ENCODE peak calls at places on chromosome 17, in eight cellular contexts. M is uterus, B is BJ, V is left lung, P is mammary epithelial cell, K is HFFc6, Y is A549, C is transverse colon. E is an unnamed sample.

GRCh38 chr17:77460514-77461046 is 319.8 kb downstream of the SEC14L1 start:
- DNase-seq in M (no peak), B (no peak), V (peak), P (no peak), K (no peak), Y (no peak), C (no peak), E (no peak)

GRCh38 chr17:11742891-11743290 is 144.6 kb downstream of the DNAH9 start:
- DNase-seq in M (no peak), B (no peak), V (no peak), P (no peak), K (no peak), Y (no peak), C (no peak), E (no peak)

GRCh38 chr17:3989156-3989886 is 25.1 kb upstream of the ATP2A3 start:
- DNase-seq in M (no peak), B (no peak), V (no peak), P (no peak), K (no peak), Y (no peak), C (peak), E (no peak)

GRCh38 chr17:74283371-74283673 is 9.3 kb downstream of the DNAI2 start:
- DNase-seq in M (no peak), B (no peak), V (peak), P (no peak), K (no peak), Y (no peak), C (no peak), E (no peak)

GRCh38 chr17:2235792-2236365 is 67.7 kb downstream of the SMG6 start:
- DNase-seq in M (no peak), B (no peak), V (no peak), P (no peak), K (no peak), Y (no peak), C (no peak), E (peak)

GRCh38 chr17:69729937-69730336 is 315.4 kb downstream of the MAP2K6 start:
- DNase-seq in M (no peak), B (peak), V (no peak), P (peak), K (peak), Y (no peak), C (no peak), E (no peak)

GRCh38 chr17:50210249-50211225 is 9.1 kb upstream of the COL1A1 start:
- DNase-seq in M (peak), B (peak), V (peak), P (peak), K (peak), Y (peak), C (peak), E (peak)

GRCh38 chr17:2909853-2910234 is 113.6 kb downstream of the RAP1GAP2 start:
- DNase-seq in M (no peak), B (no peak), V (no peak), P (no peak), K (no peak), Y (no peak), C (no peak), E (no peak)

GRCh38 chr17:60586288-60586974 is 13.6 kb upstream of the PPM1D start:
- DNase-seq in M (no peak), B (no peak), V (no peak), P (no peak), K (no peak), Y (no peak), C (no peak), E (no peak)

GRCh38 chr17:7132511-7133094 is 18.0 kb upstream of the ASGR2 start:
- DNase-seq in M (no peak), B (no peak), V (no peak), P (no peak), K (no peak), Y (no peak), C (peak), E (no peak)

GRCh38 chr17:6279659-6280058 is 155.3 kb downstream of the AIPL1 start:
- DNase-seq in M (no peak), B (no peak), V (no peak), P (peak), K (no peak), Y (no peak), C (peak), E (no peak)

GRCh38 chr17:78438694-78439325 is 60.4 kb downstream of the PGS1 start:
- DNase-seq in M (no peak), B (no peak), V (peak), P (no peak), K (no peak), Y (no peak), C (no peak), E (no peak)

GRCh38 chr17:2688351-2689342 is 22.9 kb downstream of the CLUH start:
- DNase-seq in M (no peak), B (no peak), V (peak), P (peak), K (no peak), Y (no peak), C (no peak), E (no peak)

GRCh38 chr17:75826561-75827290 is 17.5 kb downstream of the UNC13D start:
- DNase-seq in M (no peak), B (no peak), V (no peak), P (no peak), K (no peak), Y (no peak), C (no peak), E (no peak)

GRCh38 chr17:69492410-69493071 is 78.0 kb downstream of the MAP2K6 start:
- DNase-seq in M (no peak), B (peak), V (no peak), P (peak), K (peak), Y (peak), C (no peak), E (no peak)

GRCh38 chr17:75152971-75153853 is 1.1 kb downstream of the JPT1 start:
- DNase-seq in M (no peak), B (no peak), V (no peak), P (peak), K (peak), Y (peak), C (peak), E (no peak)

GRCh38 chr17:14805348-14805747 is 459.8 kb downstream of the PMP22 start:
- DNase-seq in M (no peak), B (no peak), V (no peak), P (no peak), K (no peak), Y (no peak), C (no peak), E (no peak)

GRCh38 chr17:1170739-1171138 is 9.0 kb downstream of the ABR start:
- DNase-seq in M (no peak), B (no peak), V (no peak), P (no peak), K (no peak), Y (no peak), C (no peak), E (no peak)

GRCh38 chr17:83119987-83120864 is 40.8 kb downstream of the METRNL start:
- DNase-seq in M (no peak), B (no peak), V (peak), P (peak), K (no peak), Y (no peak), C (peak), E (no peak)

GRCh38 chr17:75289832-75290337 is 652 bp upstream of the SLC25A19 start:
- DNase-seq in M (peak), B (no peak), V (no peak), P (peak), K (peak), Y (no peak), C (peak), E (peak)

GRCh38 chr17:69637399-69638165 is 223.1 kb downstream of the MAP2K6 start:
- DNase-seq in M (no peak), B (peak), V (no peak), P (peak), K (peak), Y (no peak), C (no peak), E (no peak)

GRCh38 chr17:71699907-71700306 is 420.9 kb upstream of the SOX9 start:
- DNase-seq in M (no peak), B (no peak), V (no peak), P (no peak), K (no peak), Y (no peak), C (no peak), E (no peak)

GRCh38 chr17:76659928-76660614 is 16.5 kb upstream of the ST6GALNAC1 start:
- DNase-seq in M (no peak), B (no peak), V (peak), P (no peak), K (no peak), Y (no peak), C (peak), E (no peak)

GRCh38 chr17:40326014-40326831 is 17.2 kb downstream of the RARA start:
- DNase-seq in M (no peak), B (no peak), V (peak), P (no peak), K (no peak), Y (no peak), C (peak), E (no peak)

GRCh38 chr17:14428640-14429029 is 127.8 kb downstream of the HS3ST3B1 start:
- DNase-seq in M (no peak), B (no peak), V (no peak), P (no peak), K (no peak), Y (no peak), C (no peak), E (no peak)

GRCh38 chr17:17921192-17922082 is 50.8 kb downstream of the TOM1L2 start:
- DNase-seq in M (peak), B (peak), V (no peak), P (peak), K (peak), Y (peak), C (no peak), E (no peak)

GRCh38 chr17:69878661-69879060 is 196.4 kb upstream of the KCNJ16 start:
- DNase-seq in M (no peak), B (no peak), V (no peak), P (peak), K (no peak), Y (no peak), C (no peak), E (no peak)

GRCh38 chr17:38560503-38561318 is 45.0 kb downstream of the SRCIN1 start:
- DNase-seq in M (no peak), B (no peak), V (no peak), P (peak), K (no peak), Y (no peak), C (no peak), E (no peak)

GRCh38 chr17:64401244-64401860 is 10.7 kb upstream of the PECAM1 start:
- DNase-seq in M (no peak), B (no peak), V (no peak), P (no peak), K (no peak), Y (no peak), C (no peak), E (no peak)

GRCh38 chr17:41660221-41660711 is 28.4 kb upstream of the EIF1 start:
- DNase-seq in M (no peak), B (no peak), V (no peak), P (no peak), K (no peak), Y (no peak), C (no peak), E (no peak)

GRCh38 chr17:50584116-50584515 is 23.6 kb downstream of the CACNA1G start:
- DNase-seq in M (no peak), B (no peak), V (peak), P (no peak), K (no peak), Y (no peak), C (no peak), E (no peak)

GRCh38 chr17:50618941-50619340 is 15.7 kb upstream of the ABCC3 start:
- DNase-seq in M (no peak), B (no peak), V (no peak), P (no peak), K (no peak), Y (no peak), C (no peak), E (no peak)

GRCh38 chr17:48910370-48910769 is 2.2 kb downstream of the UBE2Z start:
- DNase-seq in M (no peak), B (no peak), V (no peak), P (peak), K (no peak), Y (no peak), C (no peak), E (no peak)

GRCh38 chr17:8823279-8823678 is 24.1 kb upstream of the MFSD6L start:
- DNase-seq in M (no peak), B (no peak), V (no peak), P (no peak), K (no peak), Y (no peak), C (no peak), E (no peak)

GRCh38 chr17:21539146-21539545 is 153.2 kb upstream of the KCNJ18 start:
- DNase-seq in M (no peak), B (no peak), V (no peak), P (peak), K (peak), Y (no peak), C (no peak), E (no peak)

GRCh38 chr17:72142614-72143013 is 21.8 kb downstream of the SOX9 start:
- DNase-seq in M (no peak), B (no peak), V (no peak), P (no peak), K (no peak), Y (no peak), C (no peak), E (no peak)

GRCh38 chr17:17120294-17120693 is 78.0 kb downstream of the MPRIP start:
- DNase-seq in M (no peak), B (no peak), V (peak), P (no peak), K (no peak), Y (no peak), C (no peak), E (no peak)

GRCh38 chr17:82702161-82702932 is 3.8 kb upstream of the RAB40B start:
- DNase-seq in M (no peak), B (no peak), V (peak), P (no peak), K (no peak), Y (no peak), C (peak), E (no peak)

GRCh38 chr17:67582632-67583230 is 135.0 kb upstream of the NOL11 start:
- DNase-seq in M (peak), B (no peak), V (no peak), P (no peak), K (no peak), Y (no peak), C (peak), E (no peak)

DNA sequence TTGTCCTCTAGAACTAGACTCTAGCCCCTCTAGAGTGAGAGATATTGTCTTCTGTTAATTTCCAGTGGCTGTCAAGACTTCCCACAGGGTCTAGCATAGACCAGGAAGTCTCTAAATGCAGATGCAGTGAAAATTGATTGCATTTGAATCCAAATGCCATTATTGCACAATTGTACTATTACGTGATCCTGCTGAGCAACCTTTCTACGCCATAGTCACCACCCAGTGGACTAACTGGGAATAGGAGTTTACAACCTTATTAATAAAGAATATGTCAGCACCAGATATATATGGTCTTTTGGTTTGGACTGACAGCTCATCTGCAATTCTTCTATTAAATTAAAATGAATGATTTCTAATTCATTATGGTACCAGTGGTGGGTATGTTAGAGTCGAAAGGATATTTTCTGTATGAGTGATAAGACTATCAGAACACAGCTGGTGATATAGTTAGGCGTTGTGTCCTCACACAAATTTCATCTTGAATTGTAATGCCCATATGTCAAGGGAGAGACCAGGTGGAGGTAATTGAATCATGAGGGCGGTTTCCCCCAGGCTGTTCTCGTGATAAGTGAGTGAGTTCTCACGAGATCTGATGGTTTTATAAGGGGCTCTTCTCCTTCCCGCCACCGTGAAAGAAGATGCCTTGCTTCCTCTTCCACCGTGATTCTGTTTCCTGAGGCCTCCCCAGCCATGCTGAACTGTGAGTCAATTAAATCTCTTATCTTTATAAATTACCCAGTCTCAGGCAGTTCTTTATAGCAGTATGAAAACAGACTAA is 138.9 kb upstream of the CA10 start:
- DNase-seq in M (no peak), B (no peak), V (no peak), P (peak), K (no peak), Y (peak), C (no peak), E (no peak)
- TF ChIP-seq CTCF in M (no peak), B (no peak), V (no peak), P (peak), K (no peak), Y (no peak), C (no peak), E (no peak)

DNA sequence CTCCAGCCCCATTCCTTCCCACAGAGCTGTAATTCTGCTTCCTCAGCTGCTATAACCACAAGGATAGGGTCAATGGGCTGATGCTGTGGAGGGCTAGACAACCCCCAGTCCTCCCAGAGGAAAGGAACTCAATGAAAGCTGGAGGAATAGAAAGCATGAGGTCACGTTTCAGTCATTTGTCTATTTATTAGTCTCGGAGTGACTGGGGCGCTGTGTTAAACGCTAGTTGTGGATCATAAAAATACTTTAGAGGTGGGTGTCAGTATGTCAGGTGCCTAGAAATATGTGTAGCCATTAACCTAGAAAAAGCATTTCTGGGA is 791 bp upstream of the CCL3L1 start:
- DNase-seq in M (no peak), B (no peak), V (no peak), P (no peak), K (no peak), Y (no peak), C (no peak), E (no peak)
- TF ChIP-seq CTCF in M (no peak), B (no peak), V (no peak), P (no peak), K (no peak), Y (no peak), C (no peak), E (no peak)

DNA sequence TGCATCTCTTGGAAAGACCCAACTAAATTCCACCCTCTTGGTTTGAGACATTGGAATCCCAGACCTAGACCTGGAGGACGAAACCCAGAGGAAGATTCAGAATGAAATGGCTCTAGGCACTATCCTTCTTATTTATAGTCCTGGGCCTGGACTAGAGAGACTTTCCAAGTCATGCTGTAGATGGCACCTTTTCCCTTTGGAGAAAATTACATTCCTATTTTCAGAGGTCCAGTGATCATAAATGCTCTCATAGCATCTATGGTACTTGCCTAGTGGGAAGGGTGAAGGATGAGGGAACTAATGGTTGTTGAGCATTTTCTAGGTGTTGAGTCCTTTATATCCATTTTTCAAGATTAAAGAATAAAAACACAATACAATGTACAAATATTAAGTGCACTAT is 37.1 kb downstream of the SPACA3 start:
- DNase-seq in M (no peak), B (no peak), V (no peak), P (no peak), K (no peak), Y (no peak), C (no peak), E (no peak)
- TF ChIP-seq CTCF in M (no peak), B (no peak), V (no peak), P (peak), K (no peak), Y (peak), C (no peak), E (no peak)

GRCh38 chr17:46978489-46979022 is 497 bp downstream of the RPRML start:
- DNase-seq in M (no peak), B (no peak), V (no peak), P (no peak), K (no peak), Y (no peak), C (no peak), E (no peak)

GRCh38 chr17:46976626-46977270 is 2.3 kb downstream of the RPRML start:
- DNase-seq in M (no peak), B (no peak), V (no peak), P (no peak), K (no peak), Y (no peak), C (no peak), E (no peak)

GRCh38 chr17:46979023-46979870 is at the start of gene RPRML:
- DNase-seq in M (peak), B (no peak), V (no peak), P (peak), K (no peak), Y (peak), C (peak), E (no peak)

GRCh38 chr17:46977750-46978488 is 1.1 kb downstream of the RPRML start:
- DNase-seq in M (no peak), B (no peak), V (no peak), P (no peak), K (no peak), Y (no peak), C (no peak), E (no peak)

DNA sequence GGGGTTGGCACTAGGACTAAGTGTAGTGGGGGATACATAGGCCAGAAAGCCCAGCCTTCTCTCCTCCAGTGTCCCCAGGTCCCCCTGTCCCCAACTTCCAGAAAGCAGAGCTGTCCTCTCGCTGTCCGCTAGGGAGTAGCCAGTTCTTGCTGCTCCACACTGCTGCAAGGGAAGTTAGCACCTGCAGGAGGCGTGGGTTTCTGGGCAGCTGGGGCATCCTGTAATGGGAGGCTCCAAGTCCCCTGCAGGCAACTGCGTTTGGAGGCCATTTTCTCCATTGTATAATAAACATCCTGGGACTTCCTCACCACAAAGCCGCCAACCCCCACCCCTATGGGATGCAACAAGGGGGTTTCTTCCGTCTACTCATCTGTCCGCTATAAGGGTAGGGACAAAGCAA is 1.7 kb downstream of the RPRML start:
- DNase-seq in M (no peak), B (no peak), V (no peak), P (peak), K (peak), Y (peak), C (peak), E (no peak)
- TF ChIP-seq CTCF in M (no peak), B (peak), V (no peak), P (peak), K (no peak), Y (peak), C (peak), E (no peak)

GRCh38 chr17:54887787-54888186 is 12.9 kb upstream of the TOM1L1 start:
- DNase-seq in M (no peak), B (no peak), V (no peak), P (no peak), K (no peak), Y (no peak), C (no peak), E (no peak)

GRCh38 chr17:54888254-54888653 is 12.4 kb upstream of the TOM1L1 start:
- DNase-seq in M (no peak), B (no peak), V (no peak), P (no peak), K (no peak), Y (no peak), C (no peak), E (no peak)

GRCh38 chr17:54888981-54889380 is 11.7 kb upstream of the TOM1L1 start:
- DNase-seq in M (no peak), B (no peak), V (no peak), P (no peak), K (no peak), Y (no peak), C (no peak), E (no peak)

GRCh38 chr17:54892360-54892759 is 8.3 kb upstream of the TOM1L1 start:
- DNase-seq in M (no peak), B (no peak), V (no peak), P (no peak), K (no peak), Y (no peak), C (no peak), E (no peak)

GRCh38 chr17:54891176-54891821 is 9.4 kb upstream of the TOM1L1 start:
- DNase-seq in M (no peak), B (peak), V (no peak), P (peak), K (peak), Y (peak), C (no peak), E (no peak)
- TF ChIP-seq CTCF in M (no peak), B (peak), V (peak), P (peak), K (peak), Y (peak), C (peak), E (no peak)

GRCh38 chr17:27529230-27529796 is 73.1 kb downstream of the KSR1 start:
- DNase-seq in M (no peak), B (no peak), V (peak), P (no peak), K (no peak), Y (no peak), C (no peak), E (no peak)
- TF ChIP-seq CTCF in M (no peak), B (no peak), V (no peak), P (no peak), K (peak), Y (peak), C (no peak), E (no peak)